ENCODE peak calls at places on chromosomes 16 and 17, in ten cellular contexts. S is lower lobe of right lung; D is PC-3; I is ELF-1; F is NCI-H1105 treated with DMSO at 0.1 percent for 48 hours; N is psoas muscle; Z is hepatic stellate cell; Q is T-helper 2 cell treated with Interferon-gamma antibody and Interleukin-4, amounts not matched to agents 5 μg/mL and 100 μg/mL, for 36 hours; C is BE2C; A is stimulated activated CD8-positive, alpha-beta memory T cell treated with anti-CD3 and anti-CD28 coated beads, Interleukin-4, amount 100 ng/mL, for 4 hours. U is an unnamed sample.

GRCh38 chr17:78892520-78892919 is 10.5 kb downstream of the CEP295NL start:
- DNase-seq in S (no peak), D (no peak), I (no peak), F (no peak), N (no peak), Z (no peak), Q (no peak), C (peak), A (no peak), U (no peak)

GRCh38 chr16:58755989-58756649 is 22.0 kb upstream of the GOT2 start:
- DNase-seq in S (peak), D (peak), I (peak), F (no peak), N (peak), Z (peak), Q (peak), C (peak), A (peak), U (peak)

GRCh38 chr16:87057291-87057881 is 259.8 kb downstream of the C16orf95 start:
- DNase-seq in S (no peak), D (no peak), I (peak), F (no peak), N (no peak), Z (no peak), Q (no peak), C (no peak), A (no peak), U (no peak)

GRCh38 chr17:31654936-31655335 is 204.1 kb downstream of the COPRS start:
- DNase-seq in S (no peak), D (peak), I (peak), F (no peak), N (no peak), Z (no peak), Q (no peak), C (no peak), A (no peak), U (no peak)

GRCh38 chr16:20383106-20384029 is 21.2 kb downstream of the PDILT start:
- DNase-seq in S (no peak), D (peak), I (peak), F (peak), N (no peak), Z (peak), Q (peak), C (peak), A (no peak), U (peak)

GRCh38 chr17:62724398-62725146 is 83.5 kb downstream of the MARCHF10 start:
- DNase-seq in S (no peak), D (peak), I (no peak), F (no peak), N (no peak), Z (no peak), Q (peak), C (no peak), A (peak), U (no peak)

GRCh38 chr17:31433091-31433790 is 41.8 kb downstream of the RAB11FIP4 start:
- DNase-seq in S (no peak), D (no peak), I (no peak), F (no peak), N (no peak), Z (no peak), Q (peak), C (no peak), A (no peak), U (no peak)

GRCh38 chr16:14564323-14564722 is 65.7 kb downstream of the PARN start:
- DNase-seq in S (no peak), D (peak), I (no peak), F (no peak), N (no peak), Z (no peak), Q (no peak), C (no peak), A (no peak), U (no peak)

GRCh38 chr16:81588326-81589081 is 143.9 kb downstream of the CMIP start:
- DNase-seq in S (no peak), D (no peak), I (no peak), F (no peak), N (no peak), Z (no peak), Q (peak), C (no peak), A (no peak), U (no peak)

GRCh38 chr17:53191878-53192277 is 630.8 kb upstream of the KIF2B start:
- DNase-seq in S (no peak), D (no peak), I (no peak), F (no peak), N (no peak), Z (no peak), Q (no peak), C (no peak), A (no peak), U (no peak)

GRCh38 chr16:77833906-77834599 is 45.7 kb downstream of the VAT1L start:
- DNase-seq in S (no peak), D (no peak), I (peak), F (no peak), N (no peak), Z (peak), Q (no peak), C (no peak), A (no peak), U (peak)

GRCh38 chr17:78111727-78112507 is 16.6 kb downstream of the TMC6 start:
- DNase-seq in S (no peak), D (no peak), I (no peak), F (no peak), N (peak), Z (no peak), Q (no peak), C (no peak), A (no peak), U (no peak)

GRCh38 chr17:43548689-43549379 is 2.7 kb upstream of the ETV4 start:
- DNase-seq in S (no peak), D (no peak), I (no peak), F (no peak), N (no peak), Z (no peak), Q (no peak), C (no peak), A (no peak), U (no peak)

GRCh38 chr17:42537826-42538451 is 1.9 kb downstream of the NAGLU start:
- DNase-seq in S (no peak), D (no peak), I (no peak), F (no peak), N (peak), Z (no peak), Q (no peak), C (no peak), A (no peak), U (no peak)

GRCh38 chr16:85819711-85820110 is 20.2 kb downstream of the COX4I1 start:
- DNase-seq in S (no peak), D (no peak), I (no peak), F (no peak), N (no peak), Z (no peak), Q (no peak), C (no peak), A (no peak), U (no peak)

GRCh38 chr17:63434951-63435571 is 11.0 kb downstream of the CYB561 start:
- DNase-seq in S (peak), D (peak), I (no peak), F (no peak), N (peak), Z (no peak), Q (no peak), C (peak), A (no peak), U (peak)

GRCh38 chr17:1940810-1941185 is 84.3 kb downstream of the RTN4RL1 start:
- DNase-seq in S (no peak), D (no peak), I (no peak), F (no peak), N (no peak), Z (no peak), Q (no peak), C (no peak), A (no peak), U (no peak)

GRCh38 chr16:10729649-10730048 is 14.0 kb upstream of the NUBP1 start:
- DNase-seq in S (no peak), D (peak), I (peak), F (no peak), N (peak), Z (no peak), Q (no peak), C (peak), A (no peak), U (peak)

GRCh38 chr17:45950888-45951287 is 48.2 kb upstream of the STH start:
- DNase-seq in S (no peak), D (no peak), I (no peak), F (no peak), N (no peak), Z (no peak), Q (no peak), C (no peak), A (no peak), U (no peak)

GRCh38 chr16:27318399-27319256 is 4.9 kb downstream of the IL4R start:
- DNase-seq in S (peak), D (no peak), I (no peak), F (no peak), N (peak), Z (no peak), Q (peak), C (no peak), A (peak), U (peak)

GRCh38 chr17:79741751-79742588 is 11.2 kb downstream of the ENPP7 start:
- DNase-seq in S (peak), D (peak), I (peak), F (peak), N (peak), Z (peak), Q (peak), C (peak), A (peak), U (peak)